ENCODE peak calls at places on chromosome 7, in seven cellular contexts. One of them, this sample, is unnamed.

GRCh38 chr7:88357295-88357694 is 50.6 kb upstream of the STEAP4 start:
- DNase-seq in transverse colon: no peak
- DNase-seq in stimulated activated naive CD4-positive, alpha-beta T cell treated with Interleukin-2 at 50 U/mL for 16 hours: no peak
- DNase-seq in stimulated activated CD4-positive, alpha-beta T cell treated with anti-CD3 and anti-CD28 coated beads, Interleukin-1b, Interleukin-23, amount 100 ng/mL, for 24 hours: no peak
- DNase-seq in T-helper 1 cell: no peak
- DNase-seq in Right ventricle myocardium superior: no peak
- DNase-seq in HuH-7: no peak
- DNase-seq in this sample: no peak

GRCh38 chr7:41573881-41574280 is 129.0 kb downstream of the INHBA start:
- DNase-seq in transverse colon: no peak
- DNase-seq in stimulated activated naive CD4-positive, alpha-beta T cell treated with Interleukin-2 at 50 U/mL for 16 hours: no peak
- DNase-seq in stimulated activated CD4-positive, alpha-beta T cell treated with anti-CD3 and anti-CD28 coated beads, Interleukin-1b, Interleukin-23, amount 100 ng/mL, for 24 hours: no peak
- DNase-seq in T-helper 1 cell: no peak
- DNase-seq in Right ventricle myocardium superior: no peak
- DNase-seq in HuH-7: no peak
- DNase-seq in this sample: no peak

GRCh38 chr7:133545613-133546012 is 292.7 kb downstream of the EXOC4 start:
- DNase-seq in transverse colon: no peak
- DNase-seq in stimulated activated naive CD4-positive, alpha-beta T cell treated with Interleukin-2 at 50 U/mL for 16 hours: no peak
- DNase-seq in stimulated activated CD4-positive, alpha-beta T cell treated with anti-CD3 and anti-CD28 coated beads, Interleukin-1b, Interleukin-23, amount 100 ng/mL, for 24 hours: no peak
- DNase-seq in T-helper 1 cell: no peak
- DNase-seq in Right ventricle myocardium superior: no peak
- DNase-seq in HuH-7: no peak
- DNase-seq in this sample: no peak

GRCh38 chr7:5284304-5285281 is 1.9 kb downstream of the SLC29A4 start:
- DNase-seq in transverse colon: peak
- DNase-seq in stimulated activated naive CD4-positive, alpha-beta T cell treated with Interleukin-2 at 50 U/mL for 16 hours: no peak
- DNase-seq in stimulated activated CD4-positive, alpha-beta T cell treated with anti-CD3 and anti-CD28 coated beads, Interleukin-1b, Interleukin-23, amount 100 ng/mL, for 24 hours: no peak
- DNase-seq in T-helper 1 cell: no peak
- DNase-seq in Right ventricle myocardium superior: no peak
- DNase-seq in HuH-7: peak
- DNase-seq in this sample: peak

GRCh38 chr7:131039355-131039762 is 288.3 kb upstream of the MKLN1 start:
- DNase-seq in transverse colon: no peak
- DNase-seq in stimulated activated naive CD4-positive, alpha-beta T cell treated with Interleukin-2 at 50 U/mL for 16 hours: no peak
- DNase-seq in stimulated activated CD4-positive, alpha-beta T cell treated with anti-CD3 and anti-CD28 coated beads, Interleukin-1b, Interleukin-23, amount 100 ng/mL, for 24 hours: no peak
- DNase-seq in T-helper 1 cell: peak
- DNase-seq in Right ventricle myocardium superior: no peak
- DNase-seq in HuH-7: no peak
- DNase-seq in this sample: no peak

GRCh38 chr7:76381814-76382213 is 23.0 kb upstream of the YWHAG start:
- DNase-seq in transverse colon: no peak
- DNase-seq in stimulated activated naive CD4-positive, alpha-beta T cell treated with Interleukin-2 at 50 U/mL for 16 hours: no peak
- DNase-seq in stimulated activated CD4-positive, alpha-beta T cell treated with anti-CD3 and anti-CD28 coated beads, Interleukin-1b, Interleukin-23, amount 100 ng/mL, for 24 hours: no peak
- DNase-seq in T-helper 1 cell: no peak
- DNase-seq in Right ventricle myocardium superior: no peak
- DNase-seq in HuH-7: no peak
- DNase-seq in this sample: no peak

GRCh38 chr7:150417863-150418262 is 32.6 kb upstream of the GIMAP8 start:
- DNase-seq in transverse colon: no peak
- DNase-seq in stimulated activated naive CD4-positive, alpha-beta T cell treated with Interleukin-2 at 50 U/mL for 16 hours: no peak
- DNase-seq in stimulated activated CD4-positive, alpha-beta T cell treated with anti-CD3 and anti-CD28 coated beads, Interleukin-1b, Interleukin-23, amount 100 ng/mL, for 24 hours: no peak
- DNase-seq in T-helper 1 cell: no peak
- DNase-seq in Right ventricle myocardium superior: no peak
- DNase-seq in HuH-7: no peak
- DNase-seq in this sample: no peak

GRCh38 chr7:90958669-90959068 is 305.6 kb upstream of the FZD1 start:
- DNase-seq in transverse colon: no peak
- DNase-seq in stimulated activated naive CD4-positive, alpha-beta T cell treated with Interleukin-2 at 50 U/mL for 16 hours: no peak
- DNase-seq in stimulated activated CD4-positive, alpha-beta T cell treated with anti-CD3 and anti-CD28 coated beads, Interleukin-1b, Interleukin-23, amount 100 ng/mL, for 24 hours: no peak
- DNase-seq in T-helper 1 cell: no peak
- DNase-seq in Right ventricle myocardium superior: no peak
- DNase-seq in HuH-7: no peak
- DNase-seq in this sample: no peak

GRCh38 chr7:37385787-37386186 is 62.9 kb downstream of the ELMO1 start:
- DNase-seq in transverse colon: no peak
- DNase-seq in stimulated activated naive CD4-positive, alpha-beta T cell treated with Interleukin-2 at 50 U/mL for 16 hours: no peak
- DNase-seq in stimulated activated CD4-positive, alpha-beta T cell treated with anti-CD3 and anti-CD28 coated beads, Interleukin-1b, Interleukin-23, amount 100 ng/mL, for 24 hours: no peak
- DNase-seq in T-helper 1 cell: no peak
- DNase-seq in Right ventricle myocardium superior: peak
- DNase-seq in HuH-7: no peak
- DNase-seq in this sample: no peak

GRCh38 chr7:155374276-155375252 is 76.9 kb downstream of the INSIG1 start:
- DNase-seq in transverse colon: no peak
- DNase-seq in stimulated activated naive CD4-positive, alpha-beta T cell treated with Interleukin-2 at 50 U/mL for 16 hours: no peak
- DNase-seq in stimulated activated CD4-positive, alpha-beta T cell treated with anti-CD3 and anti-CD28 coated beads, Interleukin-1b, Interleukin-23, amount 100 ng/mL, for 24 hours: no peak
- DNase-seq in T-helper 1 cell: no peak
- DNase-seq in Right ventricle myocardium superior: peak
- DNase-seq in HuH-7: no peak
- DNase-seq in this sample: no peak

GRCh38 chr7:496528-497295 is 22.9 kb downstream of the PDGFA start:
- DNase-seq in transverse colon: no peak
- DNase-seq in stimulated activated naive CD4-positive, alpha-beta T cell treated with Interleukin-2 at 50 U/mL for 16 hours: no peak
- DNase-seq in stimulated activated CD4-positive, alpha-beta T cell treated with anti-CD3 and anti-CD28 coated beads, Interleukin-1b, Interleukin-23, amount 100 ng/mL, for 24 hours: no peak
- DNase-seq in T-helper 1 cell: no peak
- DNase-seq in Right ventricle myocardium superior: peak
- DNase-seq in HuH-7: no peak
- DNase-seq in this sample: no peak

GRCh38 chr7:91287685-91288084 is 23.5 kb downstream of the FZD1 start:
- DNase-seq in transverse colon: no peak
- DNase-seq in stimulated activated naive CD4-positive, alpha-beta T cell treated with Interleukin-2 at 50 U/mL for 16 hours: no peak
- DNase-seq in stimulated activated CD4-positive, alpha-beta T cell treated with anti-CD3 and anti-CD28 coated beads, Interleukin-1b, Interleukin-23, amount 100 ng/mL, for 24 hours: no peak
- DNase-seq in T-helper 1 cell: no peak
- DNase-seq in Right ventricle myocardium superior: no peak
- DNase-seq in HuH-7: no peak
- DNase-seq in this sample: no peak

GRCh38 chr7:80630611-80631010 is 7.8 kb upstream of the CD36 start:
- DNase-seq in transverse colon: no peak
- DNase-seq in stimulated activated naive CD4-positive, alpha-beta T cell treated with Interleukin-2 at 50 U/mL for 16 hours: no peak
- DNase-seq in stimulated activated CD4-positive, alpha-beta T cell treated with anti-CD3 and anti-CD28 coated beads, Interleukin-1b, Interleukin-23, amount 100 ng/mL, for 24 hours: no peak
- DNase-seq in T-helper 1 cell: no peak
- DNase-seq in Right ventricle myocardium superior: no peak
- DNase-seq in HuH-7: no peak
- DNase-seq in this sample: no peak

GRCh38 chr7:141355057-141355456 is 196.2 kb upstream of the AGK start:
- DNase-seq in transverse colon: no peak
- DNase-seq in stimulated activated naive CD4-positive, alpha-beta T cell treated with Interleukin-2 at 50 U/mL for 16 hours: no peak
- DNase-seq in stimulated activated CD4-positive, alpha-beta T cell treated with anti-CD3 and anti-CD28 coated beads, Interleukin-1b, Interleukin-23, amount 100 ng/mL, for 24 hours: no peak
- DNase-seq in T-helper 1 cell: no peak
- DNase-seq in Right ventricle myocardium superior: no peak
- DNase-seq in HuH-7: no peak
- DNase-seq in this sample: no peak

GRCh38 chr7:45606050-45606449 is 31.9 kb downstream of the ADCY1 start:
- DNase-seq in transverse colon: no peak
- DNase-seq in stimulated activated naive CD4-positive, alpha-beta T cell treated with Interleukin-2 at 50 U/mL for 16 hours: no peak
- DNase-seq in stimulated activated CD4-positive, alpha-beta T cell treated with anti-CD3 and anti-CD28 coated beads, Interleukin-1b, Interleukin-23, amount 100 ng/mL, for 24 hours: no peak
- DNase-seq in T-helper 1 cell: no peak
- DNase-seq in Right ventricle myocardium superior: no peak
- DNase-seq in HuH-7: no peak
- DNase-seq in this sample: no peak

GRCh38 chr7:132503415-132503814 is 72.9 kb downstream of the PLXNA4 start:
- DNase-seq in transverse colon: no peak
- DNase-seq in stimulated activated naive CD4-positive, alpha-beta T cell treated with Interleukin-2 at 50 U/mL for 16 hours: no peak
- DNase-seq in stimulated activated CD4-positive, alpha-beta T cell treated with anti-CD3 and anti-CD28 coated beads, Interleukin-1b, Interleukin-23, amount 100 ng/mL, for 24 hours: no peak
- DNase-seq in T-helper 1 cell: no peak
- DNase-seq in Right ventricle myocardium superior: no peak
- DNase-seq in HuH-7: no peak
- DNase-seq in this sample: no peak

GRCh38 chr7:157140118-157140905 is 1.6 kb downstream of the UBE3C start:
- DNase-seq in transverse colon: no peak
- DNase-seq in stimulated activated naive CD4-positive, alpha-beta T cell treated with Interleukin-2 at 50 U/mL for 16 hours: no peak
- DNase-seq in stimulated activated CD4-positive, alpha-beta T cell treated with anti-CD3 and anti-CD28 coated beads, Interleukin-1b, Interleukin-23, amount 100 ng/mL, for 24 hours: no peak
- DNase-seq in T-helper 1 cell: no peak
- DNase-seq in Right ventricle myocardium superior: no peak
- DNase-seq in HuH-7: no peak
- DNase-seq in this sample: no peak

GRCh38 chr7:101598422-101598957 is 30.6 kb downstream of the MYL10 start:
- DNase-seq in transverse colon: peak
- DNase-seq in stimulated activated naive CD4-positive, alpha-beta T cell treated with Interleukin-2 at 50 U/mL for 16 hours: no peak
- DNase-seq in stimulated activated CD4-positive, alpha-beta T cell treated with anti-CD3 and anti-CD28 coated beads, Interleukin-1b, Interleukin-23, amount 100 ng/mL, for 24 hours: no peak
- DNase-seq in T-helper 1 cell: no peak
- DNase-seq in Right ventricle myocardium superior: no peak
- DNase-seq in HuH-7: no peak
- DNase-seq in this sample: no peak

GRCh38 chr7:129561677-129562424 is 49.7 kb upstream of the NRF1 start:
- DNase-seq in transverse colon: no peak
- DNase-seq in stimulated activated naive CD4-positive, alpha-beta T cell treated with Interleukin-2 at 50 U/mL for 16 hours: no peak
- DNase-seq in stimulated activated CD4-positive, alpha-beta T cell treated with anti-CD3 and anti-CD28 coated beads, Interleukin-1b, Interleukin-23, amount 100 ng/mL, for 24 hours: no peak
- DNase-seq in T-helper 1 cell: no peak
- DNase-seq in Right ventricle myocardium superior: no peak
- DNase-seq in HuH-7: no peak
- DNase-seq in this sample: no peak

GRCh38 chr7:65448824-65449504 is 75.3 kb downstream of the ZNF92 start:
- DNase-seq in transverse colon: no peak
- DNase-seq in stimulated activated naive CD4-positive, alpha-beta T cell treated with Interleukin-2 at 50 U/mL for 16 hours: no peak
- DNase-seq in stimulated activated CD4-positive, alpha-beta T cell treated with anti-CD3 and anti-CD28 coated beads, Interleukin-1b, Interleukin-23, amount 100 ng/mL, for 24 hours: no peak
- DNase-seq in T-helper 1 cell: no peak
- DNase-seq in Right ventricle myocardium superior: no peak
- DNase-seq in HuH-7: no peak
- DNase-seq in this sample: no peak

GRCh38 chr7:37116043-37116701 is 332.5 kb downstream of the ELMO1 start:
- DNase-seq in transverse colon: no peak
- DNase-seq in stimulated activated naive CD4-positive, alpha-beta T cell treated with Interleukin-2 at 50 U/mL for 16 hours: no peak
- DNase-seq in stimulated activated CD4-positive, alpha-beta T cell treated with anti-CD3 and anti-CD28 coated beads, Interleukin-1b, Interleukin-23, amount 100 ng/mL, for 24 hours: no peak
- DNase-seq in T-helper 1 cell: no peak
- DNase-seq in Right ventricle myocardium superior: no peak
- DNase-seq in HuH-7: no peak
- DNase-seq in this sample: no peak

GRCh38 chr7:2432910-2433712 is 29.7 kb downstream of the CHST12 start:
- DNase-seq in transverse colon: no peak
- DNase-seq in stimulated activated naive CD4-positive, alpha-beta T cell treated with Interleukin-2 at 50 U/mL for 16 hours: no peak
- DNase-seq in stimulated activated CD4-positive, alpha-beta T cell treated with anti-CD3 and anti-CD28 coated beads, Interleukin-1b, Interleukin-23, amount 100 ng/mL, for 24 hours: no peak
- DNase-seq in T-helper 1 cell: no peak
- DNase-seq in Right ventricle myocardium superior: peak
- DNase-seq in HuH-7: no peak
- DNase-seq in this sample: no peak

GRCh38 chr7:354597-355470 is 64.9 kb downstream of the FOXL3 start:
- DNase-seq in transverse colon: no peak
- DNase-seq in stimulated activated naive CD4-positive, alpha-beta T cell treated with Interleukin-2 at 50 U/mL for 16 hours: no peak
- DNase-seq in stimulated activated CD4-positive, alpha-beta T cell treated with anti-CD3 and anti-CD28 coated beads, Interleukin-1b, Interleukin-23, amount 100 ng/mL, for 24 hours: no peak
- DNase-seq in T-helper 1 cell: no peak
- DNase-seq in Right ventricle myocardium superior: no peak
- DNase-seq in HuH-7: no peak
- DNase-seq in this sample: no peak

GRCh38 chr7:132089356-132089755 is 486.9 kb downstream of the PLXNA4 start:
- DNase-seq in transverse colon: no peak
- DNase-seq in stimulated activated naive CD4-positive, alpha-beta T cell treated with Interleukin-2 at 50 U/mL for 16 hours: no peak
- DNase-seq in stimulated activated CD4-positive, alpha-beta T cell treated with anti-CD3 and anti-CD28 coated beads, Interleukin-1b, Interleukin-23, amount 100 ng/mL, for 24 hours: no peak
- DNase-seq in T-helper 1 cell: no peak
- DNase-seq in Right ventricle myocardium superior: no peak
- DNase-seq in HuH-7: no peak
- DNase-seq in this sample: no peak

GRCh38 chr7:1859266-1860035 is 189.4 kb downstream of the ELFN1 start:
- DNase-seq in transverse colon: no peak
- DNase-seq in stimulated activated naive CD4-positive, alpha-beta T cell treated with Interleukin-2 at 50 U/mL for 16 hours: no peak
- DNase-seq in stimulated activated CD4-positive, alpha-beta T cell treated with anti-CD3 and anti-CD28 coated beads, Interleukin-1b, Interleukin-23, amount 100 ng/mL, for 24 hours: no peak
- DNase-seq in T-helper 1 cell: no peak
- DNase-seq in Right ventricle myocardium superior: no peak
- DNase-seq in HuH-7: no peak
- DNase-seq in this sample: no peak

GRCh38 chr7:4840097-4840501 is 21.7 kb downstream of the PAPOLB start:
- DNase-seq in transverse colon: no peak
- DNase-seq in stimulated activated naive CD4-positive, alpha-beta T cell treated with Interleukin-2 at 50 U/mL for 16 hours: no peak
- DNase-seq in stimulated activated CD4-positive, alpha-beta T cell treated with anti-CD3 and anti-CD28 coated beads, Interleukin-1b, Interleukin-23, amount 100 ng/mL, for 24 hours: no peak
- DNase-seq in T-helper 1 cell: no peak
- DNase-seq in Right ventricle myocardium superior: no peak
- DNase-seq in HuH-7: no peak
- DNase-seq in this sample: no peak

GRCh38 chr7:110600983-110601382 is 489.9 kb upstream of the LRRN3 start:
- DNase-seq in transverse colon: no peak
- DNase-seq in stimulated activated naive CD4-positive, alpha-beta T cell treated with Interleukin-2 at 50 U/mL for 16 hours: no peak
- DNase-seq in stimulated activated CD4-positive, alpha-beta T cell treated with anti-CD3 and anti-CD28 coated beads, Interleukin-1b, Interleukin-23, amount 100 ng/mL, for 24 hours: no peak
- DNase-seq in T-helper 1 cell: no peak
- DNase-seq in Right ventricle myocardium superior: no peak
- DNase-seq in HuH-7: no peak
- DNase-seq in this sample: no peak

GRCh38 chr7:99373086-99374066 is 1.2 kb upstream of the ARPC1B start:
- DNase-seq in transverse colon: no peak
- DNase-seq in stimulated activated naive CD4-positive, alpha-beta T cell treated with Interleukin-2 at 50 U/mL for 16 hours: no peak
- DNase-seq in stimulated activated CD4-positive, alpha-beta T cell treated with anti-CD3 and anti-CD28 coated beads, Interleukin-1b, Interleukin-23, amount 100 ng/mL, for 24 hours: no peak
- DNase-seq in T-helper 1 cell: no peak
- DNase-seq in Right ventricle myocardium superior: no peak
- DNase-seq in HuH-7: no peak
- DNase-seq in this sample: no peak

GRCh38 chr7:80139179-80139578 is 4.5 kb downstream of the GNAI1 start:
- DNase-seq in transverse colon: no peak
- DNase-seq in stimulated activated naive CD4-positive, alpha-beta T cell treated with Interleukin-2 at 50 U/mL for 16 hours: no peak
- DNase-seq in stimulated activated CD4-positive, alpha-beta T cell treated with anti-CD3 and anti-CD28 coated beads, Interleukin-1b, Interleukin-23, amount 100 ng/mL, for 24 hours: no peak
- DNase-seq in T-helper 1 cell: no peak
- DNase-seq in Right ventricle myocardium superior: no peak
- DNase-seq in HuH-7: no peak
- DNase-seq in this sample: no peak

GRCh38 chr7:22569586-22570321 is 69.8 kb upstream of the STEAP1B start:
- DNase-seq in transverse colon: peak
- DNase-seq in stimulated activated naive CD4-positive, alpha-beta T cell treated with Interleukin-2 at 50 U/mL for 16 hours: no peak
- DNase-seq in stimulated activated CD4-positive, alpha-beta T cell treated with anti-CD3 and anti-CD28 coated beads, Interleukin-1b, Interleukin-23, amount 100 ng/mL, for 24 hours: no peak
- DNase-seq in T-helper 1 cell: no peak
- DNase-seq in Right ventricle myocardium superior: no peak
- DNase-seq in HuH-7: no peak
- DNase-seq in this sample: no peak

GRCh38 chr7:31734456-31734855 is 47.4 kb downstream of the PPP1R17 start:
- DNase-seq in transverse colon: no peak
- DNase-seq in stimulated activated naive CD4-positive, alpha-beta T cell treated with Interleukin-2 at 50 U/mL for 16 hours: no peak
- DNase-seq in stimulated activated CD4-positive, alpha-beta T cell treated with anti-CD3 and anti-CD28 coated beads, Interleukin-1b, Interleukin-23, amount 100 ng/mL, for 24 hours: no peak
- DNase-seq in T-helper 1 cell: no peak
- DNase-seq in Right ventricle myocardium superior: no peak
- DNase-seq in HuH-7: no peak
- DNase-seq in this sample: no peak

GRCh38 chr7:54904130-54904529 is 114.7 kb upstream of the EGFR start:
- DNase-seq in transverse colon: no peak
- DNase-seq in stimulated activated naive CD4-positive, alpha-beta T cell treated with Interleukin-2 at 50 U/mL for 16 hours: no peak
- DNase-seq in stimulated activated CD4-positive, alpha-beta T cell treated with anti-CD3 and anti-CD28 coated beads, Interleukin-1b, Interleukin-23, amount 100 ng/mL, for 24 hours: no peak
- DNase-seq in T-helper 1 cell: no peak
- DNase-seq in Right ventricle myocardium superior: no peak
- DNase-seq in HuH-7: no peak
- DNase-seq in this sample: no peak